ENCODE peak calls at places on chromosomes 11 and 22, in four cellular contexts. B is fibroblast of the aortic adventitia, Z is neural crest cell, W is left lung. L is an unnamed sample.
A peak's percentile ranks its signal among the peaks of the same experiment; 100 is the strongest.

GRCh38 chr11:112425121-112425520 is 164.5 kb upstream of the PLET1 start:
- DNase-seq in B (no peak), Z (no peak), W (no peak), L (no peak)

GRCh38 chr11:133656100-133656635 is 123.9 kb upstream of the OPCML start:
- DNase-seq in B (no peak), Z (no peak), W (no peak), L (no peak)

GRCh38 chr22:48948575-48949170 is 879.0 kb downstream of the BRD1 start:
- DNase-seq in B (no peak), Z (no peak), W (peak; percentile 26), L (no peak)

GRCh38 chr22:37571258-37571991 is 8.5 kb downstream of the LGALS2 start:
- DNase-seq in B (no peak), Z (no peak), W (no peak), L (no peak)

GRCh38 chr11:20364412-20364792 is 888 bp downstream of the HTATIP2 start:
- DNase-seq in B (no peak), Z (no peak), W (no peak), L (no peak)

GRCh38 chr22:30891781-30892180 is 76.8 kb downstream of the MORC2 start:
- DNase-seq in B (no peak), Z (no peak), W (no peak), L (no peak)

GRCh38 chr11:76083563-76084451 is 122.5 kb downstream of the WNT11 start:
- DNase-seq in B (peak; percentile 30), Z (no peak), W (no peak), L (no peak)

GRCh38 chr22:17778412-17778976 is 4.2 kb upstream of the BID start:
- DNase-seq in B (no peak), Z (no peak), W (no peak), L (no peak)

GRCh38 chr11:16984229-16984628 is 30.0 kb downstream of the PLEKHA7 start:
- DNase-seq in B (no peak), Z (no peak), W (no peak), L (no peak)

GRCh38 chr11:120564573-120565301 is 53.2 kb downstream of the GRIK4 start:
- DNase-seq in B (peak; percentile 9), Z (peak; percentile 48), W (peak; percentile 79), L (no peak)

GRCh38 chr11:65852508-65853248 is 5.3 kb downstream of the CFL1 start:
- DNase-seq in B (no peak), Z (no peak), W (peak; percentile 80), L (no peak)

GRCh38 chr11:65854871-65855837 is 2.8 kb downstream of the CFL1 start:
- DNase-seq in B (no peak), Z (no peak), W (no peak), L (no peak)

GRCh38 chr11:65854161-65854592 is 3.8 kb downstream of the CFL1 start:
- DNase-seq in B (no peak), Z (no peak), W (no peak), L (no peak)

GRCh38 chr11:65851811-65852507 is 6.0 kb downstream of the CFL1 start:
- DNase-seq in B (no peak), Z (no peak), W (no peak), L (no peak)

GRCh38 chr11:65853249-65853979 is 4.6 kb downstream of the CFL1 start:
- DNase-seq in B (no peak), Z (no peak), W (no peak), L (no peak)
- TF ChIP-seq CTCF in B (no peak), Z (no peak), W (no peak), L (no peak)

DNA sequence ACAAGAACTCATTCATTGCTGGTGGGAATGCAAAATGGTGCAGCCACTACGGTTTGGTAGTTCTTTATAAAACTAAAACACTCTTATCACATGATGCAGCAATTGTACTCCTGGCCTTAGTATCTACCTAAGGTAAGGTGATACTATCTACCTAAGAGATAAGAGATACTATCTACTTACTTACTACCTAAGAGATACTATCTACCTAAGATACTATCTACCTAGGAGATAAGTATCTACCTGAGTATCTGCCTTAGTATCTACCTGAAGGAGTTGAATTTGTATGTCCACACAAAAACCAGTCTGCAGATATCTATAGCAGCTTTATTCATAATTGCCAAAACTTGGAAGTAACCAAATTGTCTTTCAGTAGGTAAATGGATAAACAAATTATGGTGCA is 29.0 kb upstream of the SMCO4 start:
- DNase-seq in B (no peak), Z (no peak), W (no peak), L (no peak)
- TF ChIP-seq CTCF in B (no peak), Z (no peak), W (no peak), L (no peak)

DNA sequence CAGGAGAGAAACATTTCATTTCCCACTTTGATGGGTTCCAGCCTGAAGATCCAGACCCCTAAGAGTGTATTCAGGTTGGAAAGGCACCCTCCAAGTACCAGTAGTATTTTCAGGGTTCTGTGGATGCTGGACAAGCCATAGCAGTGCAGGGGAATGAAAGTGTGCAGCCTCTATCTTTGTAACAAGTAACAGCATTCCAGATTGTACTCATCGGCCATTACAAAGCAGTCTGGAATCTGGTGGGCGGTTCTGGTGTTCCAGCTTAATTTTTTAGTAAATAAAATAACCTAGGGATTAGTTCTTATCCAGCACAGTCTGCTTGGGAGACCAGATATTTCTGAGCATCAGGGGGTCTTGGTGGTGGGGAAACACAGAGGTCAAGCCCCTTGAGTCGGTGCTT is 22.6 kb downstream of the APLNR start:
- DNase-seq in B (peak; percentile 81), Z (no peak), W (no peak), L (no peak)
- TF ChIP-seq CTCF in B (peak; percentile 33), Z (no peak), W (no peak), L (no peak)

DNA sequence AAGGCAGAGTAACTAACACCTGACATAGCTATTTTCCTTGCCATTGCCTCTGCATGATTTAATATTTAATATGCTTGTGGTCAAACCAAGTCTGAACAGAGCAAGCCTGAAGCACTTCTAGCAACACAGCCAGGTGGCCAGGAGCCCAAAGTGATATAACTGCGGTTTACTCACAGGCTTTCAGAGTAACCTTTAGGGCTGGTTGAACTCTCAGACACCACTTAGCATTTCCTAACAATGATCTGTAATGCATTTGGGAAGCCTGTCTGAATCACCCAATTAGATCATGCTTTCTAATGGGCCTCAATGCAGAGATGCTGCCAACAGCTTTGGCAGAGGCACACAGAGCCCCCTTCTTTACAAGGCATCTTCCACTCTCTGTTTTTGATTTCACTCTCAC is 96.1 kb downstream of the FDX1 start:
- DNase-seq in B (peak; percentile 84), Z (no peak), W (no peak), L (no peak)
- TF ChIP-seq CTCF in B (no peak), Z (no peak), W (no peak), L (no peak)

L was measured in thoracic aorta.